ENCODE peak calls at places on chromosome 12, in four cellular contexts. A is GM19239; J is left colon; Y is activated CD4-positive, alpha-beta T cell treated with anti-CD3 and anti-CD28 coated beads, Interleukin-2, amount 50 U/mL, for 1 hour. E is an unnamed sample.

GRCh38 chr12:75571651-75572050 is 60.2 kb upstream of the KRR1 start:
- DNase-seq in A (no peak), J (no peak), Y (no peak), E (no peak)

GRCh38 chr12:52070243-52070925 is 606 bp downstream of the ATG101 start:
- DNase-seq in A (no peak), J (no peak), Y (no peak), E (no peak)

GRCh38 chr12:116432321-116432750 is 126.8 kb upstream of the MAP1LC3B2 start:
- DNase-seq in A (no peak), J (peak), Y (no peak), E (no peak)

GRCh38 chr12:103858953-103859601 is 18.0 kb upstream of the NT5DC3 start:
- DNase-seq in A (no peak), J (peak), Y (no peak), E (no peak)

GRCh38 chr12:28536088-28536487 is 345.8 kb downstream of the CCDC91 start:
- DNase-seq in A (no peak), J (no peak), Y (no peak), E (no peak)

GRCh38 chr12:49188205-49188915 is 520 bp downstream of the TUBA1A start:
- DNase-seq in A (peak), J (peak), Y (peak), E (peak)

GRCh38 chr12:59164226-59164625 is 243.9 kb upstream of the LRIG3 start:
- DNase-seq in A (no peak), J (no peak), Y (no peak), E (no peak)

GRCh38 chr12:23484238-23484637 is 465.2 kb downstream of the SOX5 start:
- DNase-seq in A (no peak), J (no peak), Y (no peak), E (no peak)

GRCh38 chr12:48159976-48160525 is 2.7 kb upstream of the ASB8 start:
- DNase-seq in A (no peak), J (no peak), Y (no peak), E (no peak)

GRCh38 chr12:130126023-130126432 is 36.2 kb upstream of the FZD10 start:
- DNase-seq in A (no peak), J (no peak), Y (no peak), E (no peak)

GRCh38 chr12:90839340-90839739 is 115.6 kb downstream of the CCER1 start:
- DNase-seq in A (no peak), J (no peak), Y (no peak), E (no peak)

GRCh38 chr12:120079352-120080042 is 37.1 kb downstream of the RAB35 start:
- DNase-seq in A (no peak), J (no peak), Y (no peak), E (peak)

GRCh38 chr12:107372229-107372658 is 278.9 kb upstream of the CRY1 start:
- DNase-seq in A (no peak), J (no peak), Y (peak), E (no peak)

GRCh38 chr12:47079365-47079893 is at the start of gene PCED1B:
- DNase-seq in A (peak), J (peak), Y (peak), E (peak)

GRCh38 chr12:97801471-97802045 is 339.0 kb downstream of the RMST start:
- DNase-seq in A (no peak), J (no peak), Y (no peak), E (no peak)

GRCh38 chr12:106246891-106247730 is 709 bp downstream of the CKAP4 start:
- DNase-seq in A (peak), J (peak), Y (peak), E (peak)

GRCh38 chr12:87332987-87333761 is 696.0 kb downstream of the C12orf50 start:
- DNase-seq in A (no peak), J (no peak), Y (no peak), E (no peak)

GRCh38 chr12:5554711-5555110 is 122.8 kb downstream of the NTF3 start:
- DNase-seq in A (no peak), J (no peak), Y (no peak), E (no peak)

GRCh38 chr12:91913124-91913523 is 232.5 kb downstream of the BTG1 start:
- DNase-seq in A (no peak), J (no peak), Y (no peak), E (no peak)

GRCh38 chr12:109463776-109464175 is 13.3 kb downstream of the KCTD10 start:
- DNase-seq in A (no peak), J (no peak), Y (no peak), E (no peak)

GRCh38 chr12:109221277-109221931 is 87.7 kb downstream of the FOXN4 start:
- DNase-seq in A (no peak), J (no peak), Y (no peak), E (no peak)

GRCh38 chr12:15774819-15775218 is 14.4 kb downstream of the EPS8 start:
- DNase-seq in A (no peak), J (no peak), Y (no peak), E (no peak)

E was measured in pancreas.